ENCODE peak calls at places on chromosomes 4 and X, in seven cellular contexts. W, I, J, T, Y, N and H are unnamed samples.

GRCh38 chr4:70080205-70080604 is 30.0 kb downstream of the HTN1 start:
- DNase-seq in W (no peak), I (no peak), J (no peak), T (no peak), Y (no peak), N (no peak), H (no peak)

GRCh38 chrX:123422875-123423274 is 238.8 kb downstream of the GRIA3 start:
- DNase-seq in W (no peak), I (peak), J (no peak), T (no peak), Y (no peak), N (no peak), H (no peak)

GRCh38 chr4:52100062-52100461 is 49.0 kb downstream of the SPATA18 start:
- DNase-seq in W (no peak), I (no peak), J (no peak), T (no peak), Y (no peak), N (no peak), H (no peak)

GRCh38 chr4:1994935-1995334 is 13.8 kb downstream of the NELFA start:
- DNase-seq in W (no peak), I (no peak), J (no peak), T (no peak), Y (no peak), N (no peak), H (no peak)

GRCh38 chrX:151013164-151013743 is 30.1 kb downstream of the HMGB3 start:
- DNase-seq in W (no peak), I (no peak), J (no peak), T (no peak), Y (no peak), N (no peak), H (no peak)

GRCh38 chr4:68368566-68369473 is 18.9 kb upstream of the YTHDC1 start:
- DNase-seq in W (no peak), I (peak), J (no peak), T (no peak), Y (no peak), N (no peak), H (no peak)

GRCh38 chr4:1464581-1465171 is 58.4 kb upstream of the NKX1-1 start:
- DNase-seq in W (no peak), I (no peak), J (no peak), T (no peak), Y (no peak), N (no peak), H (no peak)

GRCh38 chrX:110853610-110854009 is 58.0 kb upstream of the CHRDL1 start:
- DNase-seq in W (no peak), I (peak), J (no peak), T (no peak), Y (no peak), N (no peak), H (no peak)

GRCh38 chrX:42070866-42071265 is 147.5 kb upstream of the CASK start:
- DNase-seq in W (no peak), I (no peak), J (no peak), T (no peak), Y (no peak), N (no peak), H (no peak)

GRCh38 chr4:38560763-38561558 is 103.0 kb upstream of the KLF3 start:
- DNase-seq in W (no peak), I (no peak), J (no peak), T (no peak), Y (no peak), N (no peak), H (no peak)

GRCh38 chr4:69708211-69708610 is 52.2 kb downstream of the SULT1B1 start:
- DNase-seq in W (no peak), I (no peak), J (no peak), T (no peak), Y (no peak), N (no peak), H (no peak)

GRCh38 chrX:44152867-44153266 is 179.7 kb upstream of the NDP start:
- DNase-seq in W (no peak), I (peak), J (no peak), T (no peak), Y (no peak), N (no peak), H (no peak)

GRCh38 chr4:1204828-1205591 is 32.6 kb upstream of the SPON2 start:
- DNase-seq in W (peak), I (no peak), J (no peak), T (peak), Y (peak), N (peak), H (peak)

GRCh38 chrX:46319750-46320149 is 225.5 kb downstream of the ZNF674 start:
- DNase-seq in W (no peak), I (no peak), J (no peak), T (no peak), Y (no peak), N (no peak), H (no peak)

GRCh38 chr4:185341841-185342240 is 53.9 kb downstream of the LRP2BP start:
- DNase-seq in W (no peak), I (no peak), J (no peak), T (no peak), Y (no peak), N (no peak), H (no peak)

GRCh38 chrX:675896-676295 is 45.3 kb downstream of the SHOX start:
- DNase-seq in W (no peak), I (no peak), J (no peak), T (no peak), Y (no peak), N (no peak), H (no peak)

GRCh38 chr4:184983660-184984356 is 34.5 kb upstream of the HELT start:
- DNase-seq in W (peak), I (peak), J (peak), T (peak), Y (peak), N (peak), H (peak)

GRCh38 chr4:12933760-12934221 is 550.3 kb downstream of the RAB28 start:
- DNase-seq in W (no peak), I (no peak), J (no peak), T (no peak), Y (no peak), N (no peak), H (no peak)

GRCh38 chr4:16027626-16028025 is 56.2 kb downstream of the PROM1 start:
- DNase-seq in W (no peak), I (no peak), J (no peak), T (no peak), Y (no peak), N (no peak), H (no peak)

GRCh38 chr4:157957905-157958304 is 214.9 kb downstream of the GASK1B start:
- DNase-seq in W (no peak), I (no peak), J (no peak), T (no peak), Y (no peak), N (no peak), H (no peak)

GRCh38 chr4:153639556-153640475 is 44.3 kb upstream of the TLR2 start:
- DNase-seq in W (no peak), I (no peak), J (no peak), T (no peak), Y (no peak), N (no peak), H (no peak)

GRCh38 chr4:124276461-124276860 is 436.1 kb downstream of the ANKRD50 start:
- DNase-seq in W (no peak), I (no peak), J (no peak), T (no peak), Y (no peak), N (no peak), H (no peak)

GRCh38 chr4:178165909-178166308 is 723.7 kb upstream of the AGA start:
- DNase-seq in W (no peak), I (no peak), J (no peak), T (no peak), Y (no peak), N (no peak), H (no peak)

GRCh38 chr4:107834241-107834856 is 9.6 kb downstream of the SGMS2 start:
- DNase-seq in W (no peak), I (no peak), J (no peak), T (no peak), Y (no peak), N (no peak), H (no peak)

GRCh38 chr4:187218705-187219245 is 495.1 kb upstream of the FAT1 start:
- DNase-seq in W (no peak), I (no peak), J (no peak), T (no peak), Y (no peak), N (no peak), H (no peak)

GRCh38 chr4:67456577-67457196 is 88.6 kb downstream of the CENPC start:
- DNase-seq in W (no peak), I (no peak), J (no peak), T (no peak), Y (no peak), N (no peak), H (no peak)

GRCh38 chrX:154002215-154002719 is 17.4 kb downstream of the IRAK1 start:
- DNase-seq in W (no peak), I (peak), J (peak), T (peak), Y (peak), N (peak), H (peak)

GRCh38 chr4:167428172-167428571 is 193.9 kb upstream of the SPOCK3 start:
- DNase-seq in W (no peak), I (no peak), J (no peak), T (no peak), Y (no peak), N (no peak), H (no peak)

GRCh38 chr4:113504422-113504821 is 257.1 kb downstream of the CAMK2D start:
- DNase-seq in W (no peak), I (no peak), J (no peak), T (no peak), Y (no peak), N (no peak), H (no peak)
- H3K27ac ChIP-seq in W (no peak), I (no peak), J (no peak), T (no peak), Y (no peak), N (no peak), H (no peak)

GRCh38 chr4:168840386-168840763 is 169.7 kb downstream of the CBR4 start:
- DNase-seq in W (no peak), I (no peak), J (no peak), T (no peak), Y (no peak), N (no peak), H (no peak)

GRCh38 chr4:168837922-168838321 is 172.1 kb downstream of the CBR4 start:
- DNase-seq in W (no peak), I (no peak), J (no peak), T (no peak), Y (no peak), N (no peak), H (no peak)

GRCh38 chr4:168841682-168842019 is 168.4 kb downstream of the CBR4 start:
- DNase-seq in W (no peak), I (no peak), J (no peak), T (no peak), Y (no peak), N (no peak), H (no peak)

GRCh38 chr4:168840988-168841681 is 168.9 kb downstream of the CBR4 start:
- DNase-seq in W (peak), I (no peak), J (no peak), T (no peak), Y (no peak), N (no peak), H (no peak)

DNA sequence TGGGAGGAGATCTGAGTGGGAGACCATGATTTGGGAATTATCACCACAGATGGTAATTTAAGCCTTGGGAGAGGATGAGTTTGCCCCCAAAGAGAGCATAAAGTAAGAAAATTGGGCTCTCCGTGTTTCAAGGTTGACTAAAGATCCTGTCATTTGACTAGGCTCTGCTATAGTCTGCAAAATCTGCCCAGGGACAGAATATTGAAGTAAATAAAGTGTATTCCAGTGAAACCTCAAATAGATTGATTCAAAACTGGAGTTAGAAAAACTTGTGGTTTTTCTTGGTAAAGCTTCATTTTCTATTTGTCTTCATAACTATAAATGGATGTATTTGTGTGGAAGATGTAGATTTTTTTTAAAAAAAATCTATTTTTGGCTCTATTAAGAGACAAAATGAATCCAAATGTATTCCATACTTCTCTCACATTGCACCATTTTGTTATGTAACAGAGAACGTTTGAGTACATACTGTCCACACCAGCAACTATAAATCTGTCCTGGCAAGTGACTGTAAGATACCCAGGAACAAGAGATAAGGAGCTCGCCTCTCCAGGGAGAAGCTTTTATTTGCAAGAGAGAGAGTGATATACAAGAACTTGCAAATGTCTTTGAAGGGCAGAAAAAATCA is 170.2 kb downstream of the CBR4 start:
- DNase-seq in W (no peak), I (no peak), J (no peak), T (no peak), Y (no peak), N (no peak), H (no peak)
- H3K27ac ChIP-seq in W (peak), I (no peak), J (no peak), T (peak), Y (peak), N (peak), H (peak)

DNA sequence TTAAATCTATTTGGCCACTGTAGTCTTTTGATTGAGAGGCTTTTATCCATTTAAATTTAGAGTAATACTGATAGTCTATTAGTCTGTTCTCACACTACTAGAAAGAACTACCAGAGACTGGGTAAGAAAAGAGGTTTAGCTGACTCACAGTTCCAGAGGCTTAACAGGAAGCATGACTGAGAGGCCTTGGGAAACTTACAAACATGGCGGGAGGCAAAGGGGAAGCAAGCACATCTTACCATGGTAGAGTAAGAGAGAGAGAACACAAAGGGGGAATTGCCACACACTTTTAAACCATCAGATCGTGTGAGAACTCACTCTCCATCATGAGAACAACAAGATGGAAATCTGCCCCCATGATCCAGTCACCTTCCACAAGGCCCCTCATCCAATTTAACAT is 410.9 kb downstream of the PDGFC start:
- DNase-seq in W (no peak), I (no peak), J (no peak), T (no peak), Y (no peak), N (no peak), H (no peak)
- H3K27ac ChIP-seq in W (no peak), I (no peak), J (no peak), T (no peak), Y (peak), N (no peak), H (no peak)

DNA sequence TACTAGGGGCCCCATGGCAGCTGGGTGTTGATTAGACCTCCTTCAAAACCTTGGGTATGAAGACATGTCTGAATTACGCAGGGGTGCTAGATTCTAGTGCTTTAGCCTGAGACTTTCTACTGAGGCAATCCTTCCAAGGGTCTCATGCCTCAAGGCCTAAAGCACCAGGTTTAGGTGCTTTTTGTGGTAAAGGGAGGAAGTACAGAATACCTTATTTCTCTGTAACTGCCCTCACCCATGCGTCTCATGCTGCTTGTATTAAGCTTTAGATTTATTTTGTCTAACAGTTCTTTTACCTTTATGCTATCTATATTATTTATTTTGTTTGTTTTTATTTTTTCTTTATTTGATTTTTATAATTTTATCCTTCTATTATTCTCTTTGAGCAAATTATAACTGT is 190.2 kb upstream of the GK2 start:
- DNase-seq in W (no peak), I (no peak), J (no peak), T (no peak), Y (no peak), N (no peak), H (no peak)
- H3K27ac ChIP-seq in W (no peak), I (no peak), J (no peak), T (peak), Y (peak), N (no peak), H (no peak)

GRCh38 chr4:26700110-26700509 is 116.2 kb downstream of the TBC1D19 start:
- DNase-seq in W (no peak), I (no peak), J (no peak), T (no peak), Y (no peak), N (no peak), H (no peak)
- H3K27ac ChIP-seq in W (no peak), I (no peak), J (no peak), T (no peak), Y (no peak), N (no peak), H (no peak)

GRCh38 chrX:10828640-10829039 is 208.3 kb upstream of the MID1 start:
- DNase-seq in W (peak), I (no peak), J (no peak), T (no peak), Y (no peak), N (no peak), H (no peak)

GRCh38 chrX:10832103-10832502 is 211.7 kb upstream of the MID1 start:
- DNase-seq in W (no peak), I (no peak), J (no peak), T (no peak), Y (no peak), N (no peak), H (no peak)

DNA sequence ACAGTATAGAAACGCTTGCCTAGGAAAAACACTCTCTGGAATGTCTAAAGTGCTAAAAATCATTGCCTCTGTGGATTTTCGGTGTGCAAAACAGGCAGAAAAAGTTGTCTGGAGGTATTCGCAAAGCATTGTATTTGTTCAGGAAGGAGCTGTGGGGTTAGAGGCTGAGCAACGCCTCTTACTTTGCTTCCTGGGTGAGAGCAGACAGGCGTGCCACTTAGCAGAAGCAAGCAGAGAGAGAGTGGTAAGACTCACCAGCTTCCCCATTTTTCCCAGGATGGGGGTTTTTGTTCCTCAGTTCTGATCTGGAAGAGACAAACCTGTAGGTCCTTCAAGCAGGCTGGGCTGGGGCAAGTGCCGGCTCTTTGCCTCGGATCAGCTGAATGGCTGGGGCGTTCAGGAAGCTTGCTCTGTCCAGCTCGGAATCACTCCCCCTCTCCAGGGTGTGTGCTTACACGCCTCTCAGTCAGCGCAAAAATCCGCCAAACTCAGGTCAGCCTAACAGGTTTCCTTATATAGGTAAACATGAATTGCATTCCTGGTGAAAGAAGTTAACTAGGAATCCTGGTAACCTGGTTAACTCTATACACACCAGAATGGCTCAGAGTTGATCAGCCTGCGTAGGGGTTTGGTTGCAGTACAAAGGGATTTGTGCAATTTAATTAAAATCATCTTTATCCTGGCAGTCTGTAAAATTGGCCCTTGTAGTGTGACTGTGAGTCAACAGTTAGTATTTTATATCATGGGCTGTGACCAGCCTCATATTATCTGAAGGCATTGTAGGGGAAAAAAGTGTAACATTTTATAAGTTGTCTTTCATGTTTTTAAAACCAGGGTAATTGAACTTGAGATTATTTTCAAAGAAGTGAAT is 213.1 kb upstream of the MID1 start:
- DNase-seq in W (peak), I (peak), J (no peak), T (peak), Y (peak), N (no peak), H (no peak)
- H3K27ac ChIP-seq in W (peak), I (no peak), J (no peak), T (no peak), Y (peak), N (no peak), H (no peak)

GRCh38 chrX:53714580-53715335 is 28.2 kb upstream of the HUWE1 start:
- DNase-seq in W (peak), I (no peak), J (peak), T (no peak), Y (no peak), N (no peak), H (no peak)

GRCh38 chrX:53711446-53711845 is 24.9 kb upstream of the HUWE1 start:
- DNase-seq in W (no peak), I (no peak), J (no peak), T (no peak), Y (no peak), N (no peak), H (no peak)

GRCh38 chrX:53716328-53717088 is 30.0 kb upstream of the HUWE1 start:
- DNase-seq in W (no peak), I (no peak), J (peak), T (no peak), Y (no peak), N (no peak), H (no peak)

GRCh38 chrX:53715336-53715924 is 28.9 kb upstream of the HUWE1 start:
- DNase-seq in W (no peak), I (no peak), J (no peak), T (no peak), Y (no peak), N (no peak), H (no peak)

DNA sequence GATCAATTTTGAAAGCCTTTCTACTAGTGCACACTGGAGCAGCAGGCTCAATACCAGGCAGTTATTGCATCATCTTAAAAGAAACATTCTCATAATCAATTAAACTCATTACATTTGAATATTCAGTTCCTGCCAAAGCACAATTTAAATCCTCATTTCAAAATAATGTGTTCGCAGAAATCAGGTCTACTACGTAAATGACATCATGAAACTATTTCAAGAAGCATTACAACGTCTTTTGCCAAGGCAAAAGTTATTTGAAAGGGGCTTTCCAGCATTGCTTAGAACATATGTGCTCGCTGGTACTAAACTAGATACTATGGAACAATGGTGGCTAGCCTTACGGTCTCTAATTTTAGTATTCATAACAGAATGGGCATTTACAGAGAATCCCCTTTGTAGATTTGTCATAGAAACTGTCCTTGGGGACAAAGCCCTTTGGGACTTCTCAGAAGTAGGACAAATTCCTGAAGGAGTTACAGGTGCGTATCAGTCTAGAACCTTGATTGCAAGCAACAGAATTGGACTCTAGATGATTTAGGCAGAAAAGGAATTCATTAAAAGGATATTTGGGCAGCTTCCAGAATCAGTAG is 27.6 kb upstream of the HUWE1 start:
- DNase-seq in W (no peak), I (no peak), J (no peak), T (no peak), Y (no peak), N (no peak), H (no peak)
- H3K27ac ChIP-seq in W (no peak), I (no peak), J (peak), T (no peak), Y (no peak), N (no peak), H (no peak)

GRCh38 chr4:140099993-140100392 is 54.0 kb downstream of the MAML3 start:
- DNase-seq in W (no peak), I (peak), J (no peak), T (peak), Y (peak), N (peak), H (peak)
- H3K27ac ChIP-seq in W (no peak), I (peak), J (no peak), T (no peak), Y (no peak), N (no peak), H (peak)